ENCODE peak calls at places on chromosome 3, in ten cellular contexts. I is COR-L47, Q is fibroblast of villous mesenchyme, P is GM03348, Z is ovary, D is fibroblast of lung, F is head of caudate nucleus, N is BJ, K is astrocyte, W is NCI-H1436 treated with DMSO at 0.1 percent for 48 hours. C is an unnamed sample.

GRCh38 chr3:100761211-100761921 is 52.1 kb downstream of the TFG start:
- DNase-seq in I (peak), Q (no peak), P (no peak), Z (no peak), D (no peak), F (no peak), N (no peak), K (no peak), W (no peak), C (no peak)

GRCh38 chr3:55206000-55206399 is 278.1 kb upstream of the LRTM1 start:
- DNase-seq in I (no peak), Q (no peak), P (no peak), Z (no peak), D (peak), F (no peak), N (no peak), K (peak), W (no peak), C (no peak)

GRCh38 chr3:11654166-11654565 is 10.5 kb upstream of the VGLL4 start:
- DNase-seq in I (no peak), Q (no peak), P (no peak), Z (no peak), D (no peak), F (no peak), N (no peak), K (no peak), W (no peak), C (no peak)

GRCh38 chr3:177427096-177427495 is 229.8 kb upstream of the TBL1XR1 start:
- DNase-seq in I (no peak), Q (no peak), P (no peak), Z (no peak), D (no peak), F (no peak), N (no peak), K (no peak), W (no peak), C (no peak)

GRCh38 chr3:188956839-188957489 is 214.8 kb upstream of the TPRG1 start:
- DNase-seq in I (peak), Q (peak), P (peak), Z (no peak), D (peak), F (no peak), N (no peak), K (peak), W (no peak), C (no peak)

GRCh38 chr3:184230081-184230602 is 757 bp downstream of the VWA5B2 start:
- DNase-seq in I (peak), Q (no peak), P (peak), Z (no peak), D (no peak), F (no peak), N (no peak), K (no peak), W (no peak), C (no peak)

GRCh38 chr3:35946121-35946856 is 307.0 kb downstream of the ARPP21 start:
- DNase-seq in I (no peak), Q (peak), P (peak), Z (no peak), D (peak), F (no peak), N (no peak), K (no peak), W (no peak), C (no peak)

GRCh38 chr3:42871592-42872196 is 4.0 kb downstream of the CYP8B1 start:
- DNase-seq in I (no peak), Q (no peak), P (no peak), Z (no peak), D (peak), F (peak), N (no peak), K (no peak), W (no peak), C (peak)

GRCh38 chr3:149270180-149270579 is 48.6 kb upstream of the CP start:
- DNase-seq in I (no peak), Q (no peak), P (peak), Z (no peak), D (peak), F (no peak), N (no peak), K (peak), W (no peak), C (no peak)

GRCh38 chr3:42688487-42689420 is 3.4 kb downstream of the KLHL40 start:
- DNase-seq in I (no peak), Q (no peak), P (no peak), Z (no peak), D (no peak), F (no peak), N (no peak), K (no peak), W (no peak), C (no peak)

GRCh38 chr3:190121061-190121765 is 516 bp upstream of the P3H2 start:
- DNase-seq in I (no peak), Q (no peak), P (no peak), Z (peak), D (no peak), F (no peak), N (no peak), K (no peak), W (no peak), C (no peak)

GRCh38 chr3:43319364-43319763 is 33.0 kb downstream of the SNRK start:
- DNase-seq in I (no peak), Q (no peak), P (no peak), Z (no peak), D (no peak), F (no peak), N (no peak), K (no peak), W (no peak), C (no peak)

GRCh38 chr3:73623996-73624362 is 762 bp downstream of the PDZRN3 start:
- DNase-seq in I (peak), Q (peak), P (peak), Z (peak), D (peak), F (peak), N (no peak), K (peak), W (no peak), C (peak)

GRCh38 chr3:65939841-65940246 is 98.9 kb downstream of the MAGI1 start:
- DNase-seq in I (no peak), Q (no peak), P (peak), Z (no peak), D (no peak), F (no peak), N (no peak), K (no peak), W (no peak), C (no peak)

GRCh38 chr3:114333180-114333922 is 39.5 kb downstream of the TIGIT start:
- DNase-seq in I (no peak), Q (peak), P (no peak), Z (no peak), D (no peak), F (no peak), N (peak), K (no peak), W (no peak), C (no peak)